ENCODE peak calls at places on chromosome X, in eight cellular contexts. One of them, this sample, is unnamed.

GRCh38 chrX:12758291-12758690 is 32.9 kb upstream of the PRPS2 start:
- DNase-seq in astrocyte of the spinal cord: no peak
- DNase-seq in ovary: no peak
- DNase-seq in epithelial cell of esophagus: no peak
- DNase-seq in MM.1S: peak
- DNase-seq in fibroblast of the aortic adventitia: no peak
- DNase-seq in K562: no peak
- DNase-seq in heart left ventricle: no peak
- DNase-seq in this sample: no peak

GRCh38 chrX:84156831-84157230 is 31.2 kb downstream of the RPS6KA6 start:
- DNase-seq in MM.1S: no peak
- DNase-seq in K562: no peak
- DNase-seq in heart left ventricle: no peak
- DNase-seq in fibroblast of the aortic adventitia: no peak
- DNase-seq in ovary: no peak
- DNase-seq in astrocyte of the spinal cord: no peak
- DNase-seq in epithelial cell of esophagus: peak
- DNase-seq in this sample: no peak

GRCh38 chrX:2423293-2423692 is 77.5 kb downstream of the DHRSX start:
- DNase-seq in fibroblast of the aortic adventitia: peak
- DNase-seq in ovary: no peak
- DNase-seq in astrocyte of the spinal cord: peak
- DNase-seq in MM.1S: no peak
- DNase-seq in K562: no peak
- DNase-seq in heart left ventricle: no peak
- DNase-seq in epithelial cell of esophagus: peak
- DNase-seq in this sample: peak

GRCh38 chrX:54530358-54530900 is 410 bp downstream of the GNL3L start:
- DNase-seq in MM.1S: peak
- DNase-seq in ovary: no peak
- DNase-seq in astrocyte of the spinal cord: no peak
- DNase-seq in K562: peak
- DNase-seq in heart left ventricle: no peak
- DNase-seq in epithelial cell of esophagus: no peak
- DNase-seq in fibroblast of the aortic adventitia: no peak
- DNase-seq in this sample: peak

GRCh38 chrX:135985123-135985973 is at the start of gene SLC9A6:
- DNase-seq in MM.1S: peak
- DNase-seq in epithelial cell of esophagus: peak
- DNase-seq in fibroblast of the aortic adventitia: peak
- DNase-seq in astrocyte of the spinal cord: peak
- DNase-seq in ovary: peak
- DNase-seq in K562: peak
- DNase-seq in heart left ventricle: peak
- DNase-seq in this sample: peak

GRCh38 chrX:97290199-97290598 is 406.5 kb downstream of the RPA4 start:
- DNase-seq in ovary: no peak
- DNase-seq in MM.1S: no peak
- DNase-seq in astrocyte of the spinal cord: no peak
- DNase-seq in heart left ventricle: no peak
- DNase-seq in fibroblast of the aortic adventitia: peak
- DNase-seq in epithelial cell of esophagus: no peak
- DNase-seq in K562: no peak
- DNase-seq in this sample: peak

GRCh38 chrX:69987691-69988090 is 62.0 kb downstream of the AWAT2 start:
- DNase-seq in heart left ventricle: no peak
- DNase-seq in fibroblast of the aortic adventitia: no peak
- DNase-seq in MM.1S: no peak
- DNase-seq in epithelial cell of esophagus: no peak
- DNase-seq in astrocyte of the spinal cord: no peak
- DNase-seq in ovary: no peak
- DNase-seq in K562: no peak
- DNase-seq in this sample: peak

GRCh38 chrX:288561-288991 is 7.4 kb downstream of the PLCXD1 start:
- DNase-seq in astrocyte of the spinal cord: no peak
- DNase-seq in heart left ventricle: peak
- DNase-seq in ovary: peak
- DNase-seq in MM.1S: no peak
- DNase-seq in K562: no peak
- DNase-seq in epithelial cell of esophagus: no peak
- DNase-seq in fibroblast of the aortic adventitia: no peak
- DNase-seq in this sample: no peak

GRCh38 chrX:132948648-132949260 is 9.7 kb downstream of the HS6ST2 start:
- DNase-seq in fibroblast of the aortic adventitia: no peak
- DNase-seq in heart left ventricle: no peak
- DNase-seq in MM.1S: no peak
- DNase-seq in astrocyte of the spinal cord: no peak
- DNase-seq in epithelial cell of esophagus: peak
- DNase-seq in ovary: no peak
- DNase-seq in K562: peak
- DNase-seq in this sample: no peak

GRCh38 chrX:108464604-108465003 is 25.0 kb downstream of the COL4A5 start:
- DNase-seq in K562: no peak
- DNase-seq in heart left ventricle: no peak
- DNase-seq in astrocyte of the spinal cord: peak
- DNase-seq in epithelial cell of esophagus: no peak
- DNase-seq in ovary: no peak
- DNase-seq in MM.1S: no peak
- DNase-seq in fibroblast of the aortic adventitia: peak
- DNase-seq in this sample: no peak

GRCh38 chrX:105752334-105752733 is 70.0 kb upstream of the NRK start:
- DNase-seq in heart left ventricle: no peak
- DNase-seq in epithelial cell of esophagus: no peak
- DNase-seq in ovary: no peak
- DNase-seq in astrocyte of the spinal cord: no peak
- DNase-seq in MM.1S: peak
- DNase-seq in K562: no peak
- DNase-seq in fibroblast of the aortic adventitia: no peak
- DNase-seq in this sample: no peak

GRCh38 chrX:576904-577303 is 53.7 kb upstream of the SHOX start:
- DNase-seq in K562: no peak
- DNase-seq in astrocyte of the spinal cord: no peak
- DNase-seq in fibroblast of the aortic adventitia: no peak
- DNase-seq in heart left ventricle: no peak
- DNase-seq in MM.1S: no peak
- DNase-seq in epithelial cell of esophagus: no peak
- DNase-seq in ovary: no peak
- DNase-seq in this sample: no peak

GRCh38 chrX:103442536-103442901 is 66.2 kb downstream of the BEX3 start:
- DNase-seq in MM.1S: no peak
- DNase-seq in astrocyte of the spinal cord: peak
- DNase-seq in heart left ventricle: no peak
- DNase-seq in fibroblast of the aortic adventitia: peak
- DNase-seq in ovary: no peak
- DNase-seq in epithelial cell of esophagus: peak
- DNase-seq in K562: no peak
- DNase-seq in this sample: peak

GRCh38 chrX:123959281-123960063 is 2.0 kb upstream of the STAG2 start:
- DNase-seq in heart left ventricle: peak
- DNase-seq in ovary: peak
- DNase-seq in MM.1S: peak
- DNase-seq in astrocyte of the spinal cord: peak
- DNase-seq in epithelial cell of esophagus: peak
- DNase-seq in K562: peak
- DNase-seq in fibroblast of the aortic adventitia: peak
- DNase-seq in this sample: peak

GRCh38 chrX:120794525-120794975 is 81.1 kb downstream of the CT47B1 start:
- DNase-seq in epithelial cell of esophagus: peak
- DNase-seq in heart left ventricle: no peak
- DNase-seq in fibroblast of the aortic adventitia: peak
- DNase-seq in MM.1S: no peak
- DNase-seq in K562: no peak
- DNase-seq in ovary: no peak
- DNase-seq in astrocyte of the spinal cord: peak
- DNase-seq in this sample: peak

GRCh38 chrX:25154168-25154567 is 138.4 kb upstream of the ARX start:
- DNase-seq in MM.1S: no peak
- DNase-seq in K562: no peak
- DNase-seq in ovary: no peak
- DNase-seq in heart left ventricle: no peak
- DNase-seq in epithelial cell of esophagus: no peak
- DNase-seq in fibroblast of the aortic adventitia: no peak
- DNase-seq in astrocyte of the spinal cord: no peak
- DNase-seq in this sample: no peak

GRCh38 chrX:115579327-115579726 is 18.4 kb downstream of the PLS3 start:
- DNase-seq in heart left ventricle: no peak
- DNase-seq in astrocyte of the spinal cord: no peak
- DNase-seq in epithelial cell of esophagus: peak
- DNase-seq in fibroblast of the aortic adventitia: no peak
- DNase-seq in K562: no peak
- DNase-seq in MM.1S: no peak
- DNase-seq in ovary: no peak
- DNase-seq in this sample: no peak

GRCh38 chrX:139930923-139931645 is 1.8 kb downstream of the ATP11C start:
- DNase-seq in MM.1S: peak
- DNase-seq in ovary: no peak
- DNase-seq in heart left ventricle: no peak
- DNase-seq in astrocyte of the spinal cord: no peak
- DNase-seq in epithelial cell of esophagus: peak
- DNase-seq in fibroblast of the aortic adventitia: peak
- DNase-seq in K562: peak
- DNase-seq in this sample: peak

GRCh38 chrX:18809641-18810040 is 102.2 kb downstream of the PPEF1 start:
- DNase-seq in fibroblast of the aortic adventitia: no peak
- DNase-seq in MM.1S: no peak
- DNase-seq in ovary: no peak
- DNase-seq in heart left ventricle: no peak
- DNase-seq in astrocyte of the spinal cord: no peak
- DNase-seq in epithelial cell of esophagus: no peak
- DNase-seq in K562: no peak
- DNase-seq in this sample: no peak

DNA sequence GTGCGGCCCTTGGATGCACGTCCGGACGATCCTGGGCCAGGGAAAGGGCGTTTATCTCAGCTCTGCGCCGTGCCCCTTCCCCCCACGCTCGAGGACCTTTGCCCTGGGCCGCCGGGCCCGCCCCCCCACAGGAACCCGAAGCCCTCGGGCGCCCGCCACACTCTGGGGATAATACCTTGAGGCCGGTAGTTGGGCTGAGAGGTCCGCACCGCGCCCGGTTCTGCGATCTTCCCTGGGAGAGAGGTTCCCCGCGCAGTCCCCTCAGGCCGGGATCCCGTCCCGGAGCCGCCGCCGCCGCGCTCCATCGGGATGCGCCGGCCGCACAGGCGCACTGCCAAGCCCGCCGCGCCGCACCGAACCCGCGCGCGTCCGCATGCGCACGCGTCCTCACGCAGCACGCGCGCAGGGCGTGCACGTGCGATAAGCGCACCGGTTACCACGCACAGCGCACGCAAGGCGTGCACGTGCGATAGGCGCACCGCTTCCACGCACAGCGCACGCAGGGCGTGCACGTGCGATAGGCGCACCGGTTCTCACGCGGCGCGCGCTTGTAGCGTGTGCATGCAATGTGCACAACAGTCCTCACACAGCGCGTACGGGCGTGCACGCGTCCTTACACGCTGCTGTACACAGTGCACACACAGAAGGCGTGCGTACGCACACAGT is at the start of gene MAP7D2:
- DNase-seq in fibroblast of the aortic adventitia: no peak
- DNase-seq in epithelial cell of esophagus: no peak
- DNase-seq in ovary: no peak
- DNase-seq in K562: no peak
- DNase-seq in heart left ventricle: no peak
- DNase-seq in MM.1S: no peak
- DNase-seq in astrocyte of the spinal cord: no peak
- DNase-seq in this sample: no peak
- H3K4me3 ChIP-seq in fibroblast of the aortic adventitia: peak
- H3K4me3 ChIP-seq in epithelial cell of esophagus: peak
- H3K4me3 ChIP-seq in ovary: peak
- H3K4me3 ChIP-seq in K562: no peak
- H3K4me3 ChIP-seq in heart left ventricle: peak
- H3K4me3 ChIP-seq in MM.1S: no peak
- H3K4me3 ChIP-seq in astrocyte of the spinal cord: peak
- H3K4me3 ChIP-seq in this sample: peak

DNA sequence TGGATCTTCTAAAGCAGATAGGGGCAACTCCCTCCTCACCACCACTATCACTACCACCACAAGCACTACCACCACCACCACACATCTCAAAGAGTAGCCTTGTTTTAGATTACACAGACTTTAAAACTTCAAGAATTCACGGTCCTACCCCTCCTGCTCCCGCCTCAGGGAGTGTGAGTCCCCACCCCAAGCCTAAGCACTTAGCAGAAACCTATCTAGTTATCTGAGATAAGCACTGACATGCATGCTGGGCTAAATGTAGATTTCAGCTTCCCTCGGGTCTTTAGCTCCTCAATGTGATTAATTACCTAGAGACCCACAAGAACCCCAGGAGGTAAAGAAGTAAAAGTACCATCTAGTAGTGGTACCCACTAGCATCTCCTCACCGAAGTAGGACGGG is 775 bp downstream of the AMOT start:
- DNase-seq in fibroblast of the aortic adventitia: no peak
- DNase-seq in epithelial cell of esophagus: no peak
- DNase-seq in astrocyte of the spinal cord: peak
- DNase-seq in K562: no peak
- DNase-seq in heart left ventricle: no peak
- DNase-seq in ovary: no peak
- DNase-seq in MM.1S: no peak
- DNase-seq in this sample: no peak
- H3K4me3 ChIP-seq in fibroblast of the aortic adventitia: peak
- H3K4me3 ChIP-seq in epithelial cell of esophagus: no peak
- H3K4me3 ChIP-seq in astrocyte of the spinal cord: peak
- H3K4me3 ChIP-seq in K562: no peak
- H3K4me3 ChIP-seq in heart left ventricle: peak
- H3K4me3 ChIP-seq in ovary: peak
- H3K4me3 ChIP-seq in MM.1S: no peak
- H3K4me3 ChIP-seq in this sample: no peak

DNA sequence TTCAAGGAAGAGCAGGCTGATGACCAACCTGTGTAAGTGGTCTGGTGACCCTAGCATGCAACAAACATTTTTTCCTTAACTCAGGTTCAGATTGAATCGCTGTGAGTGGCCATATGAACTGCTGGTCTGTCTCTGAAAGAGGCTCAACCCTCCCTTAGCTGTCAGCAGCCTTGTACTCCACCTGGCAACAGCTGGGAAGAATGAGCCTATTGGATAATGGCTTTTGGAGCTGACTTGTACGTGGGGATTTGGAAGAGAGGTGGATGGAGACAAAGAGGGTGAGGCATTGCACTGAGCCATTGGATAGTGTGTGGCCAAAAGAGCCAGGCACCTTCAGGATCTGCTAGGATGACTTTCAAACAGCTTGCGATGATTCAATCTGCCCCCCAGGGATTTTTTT is 35.7 kb upstream of the BMP15 start:
- DNase-seq in MM.1S: no peak
- DNase-seq in K562: no peak
- DNase-seq in heart left ventricle: no peak
- DNase-seq in fibroblast of the aortic adventitia: no peak
- DNase-seq in astrocyte of the spinal cord: no peak
- DNase-seq in ovary: no peak
- DNase-seq in epithelial cell of esophagus: peak
- DNase-seq in this sample: no peak
- H3K4me3 ChIP-seq in MM.1S: no peak
- H3K4me3 ChIP-seq in K562: no peak
- H3K4me3 ChIP-seq in heart left ventricle: no peak
- H3K4me3 ChIP-seq in fibroblast of the aortic adventitia: no peak
- H3K4me3 ChIP-seq in astrocyte of the spinal cord: no peak
- H3K4me3 ChIP-seq in ovary: no peak
- H3K4me3 ChIP-seq in epithelial cell of esophagus: no peak
- H3K4me3 ChIP-seq in this sample: no peak

DNA sequence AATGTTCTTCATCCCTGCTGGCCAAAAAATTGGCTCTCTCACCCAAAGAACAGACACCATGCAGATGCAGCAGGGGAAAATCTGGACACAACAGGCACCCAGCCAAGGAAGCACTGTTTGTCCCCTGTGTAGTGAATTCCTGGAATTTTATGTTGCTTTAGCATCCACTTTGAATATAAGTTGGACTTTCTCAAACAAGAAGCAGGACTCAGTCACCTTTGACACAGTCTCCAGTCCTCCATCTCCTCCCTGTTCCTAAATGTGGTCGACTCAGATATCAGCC is 11.8 kb downstream of the ZNF182 start:
- DNase-seq in K562: no peak
- DNase-seq in epithelial cell of esophagus: no peak
- DNase-seq in astrocyte of the spinal cord: no peak
- DNase-seq in MM.1S: no peak
- DNase-seq in ovary: no peak
- DNase-seq in fibroblast of the aortic adventitia: no peak
- DNase-seq in heart left ventricle: no peak
- DNase-seq in this sample: no peak
- H3K4me3 ChIP-seq in K562: no peak
- H3K4me3 ChIP-seq in epithelial cell of esophagus: no peak
- H3K4me3 ChIP-seq in astrocyte of the spinal cord: no peak
- H3K4me3 ChIP-seq in MM.1S: no peak
- H3K4me3 ChIP-seq in ovary: no peak
- H3K4me3 ChIP-seq in fibroblast of the aortic adventitia: no peak
- H3K4me3 ChIP-seq in heart left ventricle: no peak
- H3K4me3 ChIP-seq in this sample: no peak

This sample was measured in cardiac fibroblast.